ENCODE peak calls at places on chromosomes 11 and 22, in four cellular contexts. D, B, F and Y are unnamed samples.

GRCh38 chr11:111259871-111260270 is 14.3 kb downstream of the POU2AF2 start:
- DNase-seq in D (no peak), B (no peak), F (no peak), Y (no peak)

GRCh38 chr22:43078522-43078921 is 10.7 kb downstream of the TTLL1 start:
- DNase-seq in D (no peak), B (no peak), F (no peak), Y (no peak)

GRCh38 chr11:134040386-134041297 is 28.2 kb upstream of the JAM3 start:
- DNase-seq in D (no peak), B (no peak), F (no peak), Y (no peak)

GRCh38 chr11:131408011-131408640 is 37.7 kb downstream of the NTM start:
- DNase-seq in D (no peak), B (no peak), F (no peak), Y (no peak)

GRCh38 chr11:57638005-57638760 is 11.5 kb downstream of the YPEL4 start:
- DNase-seq in D (no peak), B (peak; percentile 86), F (no peak), Y (no peak)

GRCh38 chr11:74035264-74035663 is 26.4 kb upstream of the UCP3 start:
- DNase-seq in D (no peak), B (no peak), F (no peak), Y (no peak)

GRCh38 chr11:69373251-69373635 is 79.3 kb downstream of the MYEOV start:
- DNase-seq in D (no peak), B (no peak), F (no peak), Y (peak; percentile 1)

GRCh38 chr22:29116397-29117123 is 43.7 kb downstream of the KREMEN1 start:
- DNase-seq in D (no peak), B (no peak), F (no peak), Y (no peak)

GRCh38 chr11:118921121-118921928 is 4.4 kb downstream of the BCL9L start:
- DNase-seq in D (no peak), B (peak; percentile 86), F (peak; percentile 80), Y (no peak)

GRCh38 chr11:68939583-68940555 is 36.2 kb downstream of the IGHMBP2 start:
- DNase-seq in D (no peak), B (no peak), F (no peak), Y (no peak)

GRCh38 chr11:122232985-122233384 is 117.0 kb upstream of the BLID start:
- DNase-seq in D (no peak), B (no peak), F (no peak), Y (no peak)

GRCh38 chr11:119567667-119568582 is 145.0 kb upstream of the THY1 start:
- DNase-seq in D (no peak), B (no peak), F (no peak), Y (no peak)

GRCh38 chr11:44823920-44824704 is 97.3 kb downstream of the TSPAN18 start:
- DNase-seq in D (no peak), B (no peak), F (no peak), Y (no peak)

GRCh38 chr22:37431811-37432707 is 4.8 kb upstream of the ELFN2 start:
- DNase-seq in D (peak; percentile 89), B (no peak), F (no peak), Y (no peak)

GRCh38 chr11:7480132-7480531 is 5.2 kb upstream of the OLFML1 start:
- DNase-seq in D (no peak), B (no peak), F (no peak), Y (no peak)

GRCh38 chr11:99682171-99682570 is 661.4 kb downstream of the CNTN5 start:
- DNase-seq in D (no peak), B (no peak), F (no peak), Y (no peak)

GRCh38 chr22:48653306-48653705 is 1174.4 kb downstream of the BRD1 start:
- DNase-seq in D (no peak), B (peak; percentile 31), F (no peak), Y (no peak)

GRCh38 chr22:48653929-48654328 is 1173.7 kb downstream of the BRD1 start:
- DNase-seq in D (no peak), B (peak; percentile 61), F (no peak), Y (no peak)

GRCh38 chr22:48652796-48653195 is 1174.9 kb downstream of the BRD1 start:
- DNase-seq in D (no peak), B (peak; percentile 27), F (no peak), Y (no peak)

GRCh38 chr22:48651981-48652538 is 1175.6 kb downstream of the BRD1 start:
- DNase-seq in D (no peak), B (peak; percentile 38), F (no peak), Y (no peak)

DNA sequence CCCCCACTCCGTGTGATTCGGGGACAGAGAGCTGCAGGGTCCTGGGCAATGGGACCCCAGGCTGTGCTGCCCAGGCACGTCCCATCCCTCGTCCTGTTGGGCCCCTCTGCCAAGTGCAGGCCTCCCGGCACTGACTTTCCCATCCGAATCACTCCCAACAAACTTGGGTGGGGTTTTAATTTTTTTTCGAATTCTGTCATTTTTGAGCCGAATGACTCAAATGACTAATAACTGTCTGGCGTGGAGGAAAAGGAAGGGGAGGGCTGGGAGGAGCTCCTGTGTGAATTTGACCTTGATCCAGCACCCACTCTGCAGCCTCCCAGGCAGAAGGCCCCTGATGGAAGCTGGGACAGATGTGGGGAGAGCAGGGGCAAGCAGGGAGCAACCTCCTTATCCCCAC is 1173.2 kb downstream of the BRD1 start:
- DNase-seq in D (no peak), B (no peak), F (no peak), Y (no peak)
- H3K9me3 ChIP-seq in D (no peaks in the 10 kb centered on the region), B (no peaks in the 10 kb centered on the region), F (no peaks in the 10 kb centered on the region), Y (no peaks in the 10 kb centered on the region)

GRCh38 chr11:129967996-129968395 is 34.6 kb downstream of the PRDM10 start:
- DNase-seq in D (no peak), B (no peak), F (no peak), Y (no peak)
- H3K9me3 ChIP-seq in D (no peaks in the 10 kb centered on the region), B (no peaks in the 10 kb centered on the region), F (no peaks in the 10 kb centered on the region), Y (no peaks in the 10 kb centered on the region)

DNA sequence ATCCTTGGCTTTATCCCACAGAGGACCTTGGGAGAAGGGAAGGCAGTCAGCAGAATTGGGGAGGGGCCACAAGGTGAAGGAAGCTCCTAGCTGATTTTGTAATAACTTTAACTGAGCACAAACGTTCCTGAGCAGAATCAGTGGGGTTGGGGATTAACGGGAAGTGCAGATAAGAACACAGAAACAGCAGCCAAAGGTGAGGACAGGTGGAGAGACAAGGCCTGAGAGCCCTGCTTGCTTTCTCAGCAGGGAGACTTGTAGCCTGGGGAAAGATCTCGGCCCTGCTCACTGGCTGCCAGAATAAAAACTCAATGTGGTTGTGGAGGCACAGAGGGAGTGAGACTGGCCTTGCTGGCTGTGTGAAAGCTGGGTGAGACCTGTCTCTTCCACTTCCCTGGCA is 265.2 kb upstream of the FAT3 start:
- DNase-seq in D (no peak), B (no peak), F (no peak), Y (no peak)
- H3K9me3 ChIP-seq in D (peaks cover 7% of the 10 kb centered on the region), B (no peaks in the 10 kb centered on the region), F (no peaks in the 10 kb centered on the region), Y (no peaks in the 10 kb centered on the region)

GRCh38 chr11:2655834-2656622 is 43.8 kb downstream of the KCNQ1OT1 start:
- DNase-seq in D (no peak), B (no peak), F (no peak), Y (no peak)
- H3K9me3 ChIP-seq in D (peaks cover 4% of the 10 kb centered on the region), B (no peaks in the 10 kb centered on the region), F (no peaks in the 10 kb centered on the region), Y (no peaks in the 10 kb centered on the region)

GRCh38 chr22:24289138-24289537 is 18.5 kb downstream of the SPECC1L start:
- DNase-seq in D (no peak), B (no peak), F (no peak), Y (no peak)

GRCh38 chr22:24291538-24292201 is 21.0 kb downstream of the SPECC1L start:
- DNase-seq in D (no peak), B (no peak), F (no peak), Y (no peak)

GRCh38 chr22:24289781-24290181 is 19.1 kb downstream of the SPECC1L start:
- DNase-seq in D (no peak), B (peak; percentile 53), F (no peak), Y (no peak)

GRCh38 chr22:24285245-24285644 is 14.6 kb downstream of the SPECC1L start:
- DNase-seq in D (peak; percentile 22), B (no peak), F (no peak), Y (no peak)

GRCh38 chr22:24290459-24290858 is 19.8 kb downstream of the SPECC1L start:
- DNase-seq in D (no peak), B (no peak), F (no peak), Y (no peak)
- H3K9me3 ChIP-seq in D (no peaks in the 10 kb centered on the region), B (no peaks in the 10 kb centered on the region), F (no peaks in the 10 kb centered on the region), Y (no peaks in the 10 kb centered on the region)

DNA sequence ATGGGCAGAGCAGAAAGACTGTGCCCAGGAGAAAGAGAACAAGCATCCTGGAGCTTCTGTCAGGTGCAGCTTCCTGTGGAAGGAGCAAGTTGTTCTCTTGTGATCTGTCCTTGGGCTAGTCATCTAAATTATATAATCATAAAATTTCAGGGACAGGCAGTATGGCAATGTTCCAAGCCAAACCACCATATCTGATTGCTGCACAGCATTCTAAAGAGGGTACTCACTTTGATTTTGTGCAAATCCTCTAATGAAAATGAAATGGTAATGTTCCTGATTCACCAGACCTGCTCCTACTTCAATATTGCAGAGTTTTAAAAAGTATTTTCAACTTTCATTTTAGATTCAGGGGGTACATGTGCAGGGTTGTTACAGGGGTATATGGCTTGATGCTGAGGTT is at the start of gene PATE2:
- DNase-seq in D (no peak), B (no peak), F (no peak), Y (no peak)
- H3K9me3 ChIP-seq in D (no peaks in the 10 kb centered on the region), B (no peaks in the 10 kb centered on the region), F (no peaks in the 10 kb centered on the region), Y (no peaks in the 10 kb centered on the region)

DNA sequence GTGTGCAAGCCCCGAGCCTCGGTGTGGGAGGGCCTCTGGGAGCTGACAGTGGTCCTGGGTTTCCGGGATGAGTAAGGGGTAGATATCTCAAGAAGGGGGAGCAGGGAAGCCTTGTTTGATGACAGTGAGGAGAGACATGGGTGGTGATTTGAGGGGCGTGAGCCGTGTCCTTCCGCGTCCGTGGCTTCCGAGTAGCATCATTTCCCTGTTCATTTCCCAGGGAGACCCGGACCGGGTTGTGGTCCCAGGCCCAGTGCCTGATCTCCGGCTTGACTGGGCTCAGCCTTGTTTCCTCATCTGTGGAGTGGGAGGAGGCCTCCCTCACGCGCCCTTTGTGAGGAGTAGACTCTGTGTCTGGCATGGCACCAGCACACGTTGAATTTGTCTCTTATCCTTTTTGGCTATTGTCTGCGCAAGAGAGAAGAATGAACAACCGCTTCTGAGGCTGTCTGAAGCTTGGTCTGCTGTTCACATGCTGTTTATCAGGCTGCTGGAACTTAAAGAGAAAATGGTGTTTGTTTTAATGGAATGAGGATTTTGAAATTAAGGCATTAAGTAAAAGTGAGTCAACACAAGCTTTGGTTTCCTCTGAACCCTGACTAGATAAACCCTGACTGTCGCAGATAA is 348.5 kb downstream of the TBC1D22A start:
- DNase-seq in D (no peak), B (no peak), F (no peak), Y (no peak)
- H3K9me3 ChIP-seq in D (no peaks in the 10 kb centered on the region), B (no peaks in the 10 kb centered on the region), F (no peaks in the 10 kb centered on the region), Y (no peaks in the 10 kb centered on the region)